ENCODE peak calls at places on chromosomes 4 and X, in five cellular contexts. One of them, this sample, is unnamed.

GRCh38 chrX:20061869-20062254 is 54.8 kb downstream of the MAP7D2 start:
- DNase-seq in colonic mucosa: no peak
- DNase-seq in H9: no peak
- DNase-seq in endodermal cell: no peak
- DNase-seq in AG09309: peak
- DNase-seq in this sample: peak

GRCh38 chr4:109801895-109802319 is at the start of gene CFI:
- DNase-seq in colonic mucosa: no peak
- DNase-seq in H9: no peak
- DNase-seq in endodermal cell: no peak
- DNase-seq in AG09309: peak
- DNase-seq in this sample: peak

GRCh38 chrX:48472225-48472624 is 2.2 kb upstream of the SLC38A5 start:
- DNase-seq in colonic mucosa: no peak
- DNase-seq in H9: no peak
- DNase-seq in endodermal cell: no peak
- DNase-seq in AG09309: no peak
- DNase-seq in this sample: no peak

GRCh38 chr4:122958505-122958904 is 36.1 kb upstream of the NUDT6 start:
- DNase-seq in colonic mucosa: no peak
- DNase-seq in H9: no peak
- DNase-seq in endodermal cell: no peak
- DNase-seq in AG09309: no peak
- DNase-seq in this sample: no peak

GRCh38 chr4:1983846-1984405 is 24.8 kb downstream of the NELFA start:
- DNase-seq in colonic mucosa: no peak
- DNase-seq in H9: no peak
- DNase-seq in endodermal cell: no peak
- DNase-seq in AG09309: no peak
- DNase-seq in this sample: no peak

GRCh38 chr4:116872308-116872707 is 213.1 kb downstream of the TRAM1L1 start:
- DNase-seq in colonic mucosa: no peak
- DNase-seq in H9: no peak
- DNase-seq in endodermal cell: no peak
- DNase-seq in AG09309: no peak
- DNase-seq in this sample: no peak

GRCh38 chr4:184448828-184449227 is 25.5 kb downstream of the IRF2 start:
- DNase-seq in colonic mucosa: no peak
- DNase-seq in H9: no peak
- DNase-seq in endodermal cell: no peak
- DNase-seq in AG09309: peak
- DNase-seq in this sample: no peak

GRCh38 chrX:148049441-148049840 is 68.3 kb downstream of the FMR1NB start:
- DNase-seq in colonic mucosa: no peak
- DNase-seq in H9: no peak
- DNase-seq in endodermal cell: no peak
- DNase-seq in AG09309: no peak
- DNase-seq in this sample: peak

GRCh38 chr4:184473515-184474260 is 662 bp downstream of the IRF2 start:
- DNase-seq in colonic mucosa: peak
- DNase-seq in H9: no peak
- DNase-seq in endodermal cell: peak
- DNase-seq in AG09309: no peak
- DNase-seq in this sample: no peak

GRCh38 chr4:123158576-123158975 is 236.2 kb upstream of the NUDT6 start:
- DNase-seq in colonic mucosa: no peak
- DNase-seq in H9: no peak
- DNase-seq in endodermal cell: no peak
- DNase-seq in AG09309: no peak
- DNase-seq in this sample: no peak

GRCh38 chr4:109441858-109442480 is 8.4 kb downstream of the SEC24B start:
- DNase-seq in colonic mucosa: no peak
- DNase-seq in H9: no peak
- DNase-seq in endodermal cell: no peak
- DNase-seq in AG09309: no peak
- DNase-seq in this sample: no peak

GRCh38 chr4:8905236-8905772 is 33.7 kb upstream of the HMX1 start:
- DNase-seq in colonic mucosa: no peak
- DNase-seq in H9: peak
- DNase-seq in endodermal cell: peak
- DNase-seq in AG09309: no peak
- DNase-seq in this sample: no peak

GRCh38 chrX:135185795-135186443 is 14.7 kb upstream of the CT55 start:
- DNase-seq in colonic mucosa: no peak
- DNase-seq in H9: peak
- DNase-seq in endodermal cell: peak
- DNase-seq in AG09309: peak
- DNase-seq in this sample: peak

DNA sequence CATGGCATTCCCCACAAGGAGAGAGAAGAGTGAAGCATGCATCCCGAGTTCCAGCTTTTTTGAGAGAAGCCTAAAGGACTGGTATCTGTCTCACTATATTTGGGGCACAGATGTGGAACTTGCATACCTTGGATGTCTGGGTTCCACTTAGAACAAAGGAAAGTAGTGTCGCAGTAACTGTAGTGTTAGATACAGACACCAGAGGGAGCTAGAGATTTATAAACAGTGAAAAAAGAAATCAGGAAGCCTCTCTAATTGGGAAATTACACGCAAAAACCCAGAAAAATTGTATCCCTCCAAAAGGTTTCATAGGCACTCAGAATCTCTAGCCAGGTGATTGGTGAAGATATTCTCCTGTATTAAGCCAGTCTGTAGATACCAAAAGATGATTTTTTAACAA is 34.4 kb downstream of the AGTR2 start:
- DNase-seq in colonic mucosa: no peak
- DNase-seq in H9: no peak
- DNase-seq in endodermal cell: no peak
- DNase-seq in AG09309: no peak
- DNase-seq in this sample: no peak
- TF ChIP-seq CTCF in colonic mucosa: peak
- TF ChIP-seq CTCF in H9: peak
- TF ChIP-seq CTCF in endodermal cell: peak
- TF ChIP-seq CTCF in AG09309: peak
- TF ChIP-seq CTCF in this sample: peak

GRCh38 chr4:39638358-39639239 is at the start of gene SMIM14:
- DNase-seq in colonic mucosa: peak
- DNase-seq in H9: peak
- DNase-seq in endodermal cell: peak
- DNase-seq in AG09309: peak
- DNase-seq in this sample: peak

GRCh38 chr4:39637572-39638357 is 900 bp downstream of the SMIM14 start:
- DNase-seq in colonic mucosa: peak
- DNase-seq in H9: peak
- DNase-seq in endodermal cell: peak
- DNase-seq in AG09309: no peak
- DNase-seq in this sample: peak

GRCh38 chr4:39635023-39635422 is 3.6 kb downstream of the SMIM14 start:
- DNase-seq in colonic mucosa: peak
- DNase-seq in H9: peak
- DNase-seq in endodermal cell: peak
- DNase-seq in AG09309: no peak
- DNase-seq in this sample: no peak

GRCh38 chr4:39641451-39641850 is 2.8 kb upstream of the SMIM14 start:
- DNase-seq in colonic mucosa: no peak
- DNase-seq in H9: peak
- DNase-seq in endodermal cell: peak
- DNase-seq in AG09309: no peak
- DNase-seq in this sample: no peak

GRCh38 chr4:39636786-39637185 is 1.9 kb downstream of the SMIM14 start:
- DNase-seq in colonic mucosa: no peak
- DNase-seq in H9: no peak
- DNase-seq in endodermal cell: no peak
- DNase-seq in AG09309: no peak
- DNase-seq in this sample: no peak
- TF ChIP-seq CTCF in colonic mucosa: no peak
- TF ChIP-seq CTCF in H9: no peak
- TF ChIP-seq CTCF in endodermal cell: no peak
- TF ChIP-seq CTCF in AG09309: no peak
- TF ChIP-seq CTCF in this sample: no peak

GRCh38 chrX:102715967-102716366 is 3.7 kb downstream of the GPRASP2 start:
- DNase-seq in colonic mucosa: no peak
- DNase-seq in H9: no peak
- DNase-seq in endodermal cell: no peak
- DNase-seq in AG09309: no peak
- DNase-seq in this sample: no peak

GRCh38 chrX:102711872-102712215 is 404 bp upstream of the GPRASP2 start:
- DNase-seq in colonic mucosa: no peak
- DNase-seq in H9: no peak
- DNase-seq in endodermal cell: peak
- DNase-seq in AG09309: no peak
- DNase-seq in this sample: no peak

GRCh38 chrX:102712216-102712966 is at the start of gene GPRASP2:
- DNase-seq in colonic mucosa: peak
- DNase-seq in H9: peak
- DNase-seq in endodermal cell: peak
- DNase-seq in AG09309: no peak
- DNase-seq in this sample: no peak

GRCh38 chrX:102712967-102713677 is 874 bp downstream of the GPRASP2 start:
- DNase-seq in colonic mucosa: peak
- DNase-seq in H9: peak
- DNase-seq in endodermal cell: peak
- DNase-seq in AG09309: no peak
- DNase-seq in this sample: peak

GRCh38 chrX:102714994-102715393 is 2.7 kb downstream of the GPRASP2 start:
- DNase-seq in colonic mucosa: no peak
- DNase-seq in H9: peak
- DNase-seq in endodermal cell: peak
- DNase-seq in AG09309: no peak
- DNase-seq in this sample: no peak
- TF ChIP-seq CTCF in colonic mucosa: no peak
- TF ChIP-seq CTCF in H9: peak
- TF ChIP-seq CTCF in endodermal cell: peak
- TF ChIP-seq CTCF in AG09309: no peak
- TF ChIP-seq CTCF in this sample: no peak

GRCh38 chr4:186191266-186192067 is at the start of gene CYP4V2:
- DNase-seq in colonic mucosa: peak
- DNase-seq in H9: peak
- DNase-seq in endodermal cell: peak
- DNase-seq in AG09309: peak
- DNase-seq in this sample: no peak
- TF ChIP-seq CTCF in colonic mucosa: peak
- TF ChIP-seq CTCF in H9: peak
- TF ChIP-seq CTCF in endodermal cell: peak
- TF ChIP-seq CTCF in AG09309: no peak
- TF ChIP-seq CTCF in this sample: peak

GRCh38 chr4:174717788-174718187 is 111.3 kb downstream of the GLRA3 start:
- DNase-seq in colonic mucosa: no peak
- DNase-seq in H9: no peak
- DNase-seq in endodermal cell: no peak
- DNase-seq in AG09309: no peak
- DNase-seq in this sample: no peak

GRCh38 chr4:174713181-174713580 is 115.9 kb downstream of the GLRA3 start:
- DNase-seq in colonic mucosa: no peak
- DNase-seq in H9: no peak
- DNase-seq in endodermal cell: no peak
- DNase-seq in AG09309: no peak
- DNase-seq in this sample: no peak

GRCh38 chr4:174716986-174717770 is 111.9 kb downstream of the GLRA3 start:
- DNase-seq in colonic mucosa: no peak
- DNase-seq in H9: no peak
- DNase-seq in endodermal cell: no peak
- DNase-seq in AG09309: no peak
- DNase-seq in this sample: no peak

GRCh38 chr4:174713821-174714220 is 115.2 kb downstream of the GLRA3 start:
- DNase-seq in colonic mucosa: no peak
- DNase-seq in H9: no peak
- DNase-seq in endodermal cell: no peak
- DNase-seq in AG09309: no peak
- DNase-seq in this sample: no peak

DNA sequence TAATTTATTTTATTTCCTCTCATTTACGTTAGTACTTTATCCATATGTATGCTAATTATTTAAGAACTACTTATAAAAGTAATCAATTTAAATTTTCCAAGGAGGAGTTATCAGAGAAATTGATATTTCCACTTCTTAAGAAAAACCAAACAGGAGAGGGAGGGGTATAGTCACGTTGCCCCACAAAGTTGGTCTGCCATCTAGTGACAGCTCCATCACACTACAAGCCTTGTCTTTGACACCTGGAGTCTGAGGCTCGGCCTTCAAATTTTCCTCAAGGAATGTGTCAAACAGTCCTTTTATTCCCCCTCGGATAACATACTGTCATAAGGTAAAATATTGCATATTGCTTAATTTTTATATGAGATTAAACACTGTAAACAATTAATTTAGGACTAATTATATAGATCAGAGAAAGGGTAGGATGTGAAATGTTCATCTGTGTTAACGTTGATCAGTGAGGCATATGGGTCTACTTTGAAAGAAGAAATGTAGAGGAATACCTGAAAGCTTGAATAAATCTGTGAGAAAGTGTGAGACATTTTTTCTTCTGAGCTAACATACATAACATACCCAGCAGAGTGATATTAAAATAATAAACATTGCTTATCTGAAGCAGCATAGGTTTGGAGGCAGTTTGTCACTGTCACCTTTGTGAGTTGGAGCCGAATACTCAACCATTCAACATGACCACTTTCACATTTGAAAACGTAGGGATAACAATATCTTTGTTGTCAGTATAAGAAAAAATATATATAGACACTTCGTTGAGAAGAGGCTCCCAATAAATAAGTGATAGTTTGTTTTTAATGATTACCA is 114.4 kb downstream of the GLRA3 start:
- DNase-seq in colonic mucosa: peak
- DNase-seq in H9: peak
- DNase-seq in endodermal cell: peak
- DNase-seq in AG09309: peak
- DNase-seq in this sample: peak
- TF ChIP-seq CTCF in colonic mucosa: peak
- TF ChIP-seq CTCF in H9: peak
- TF ChIP-seq CTCF in endodermal cell: peak
- TF ChIP-seq CTCF in AG09309: peak
- TF ChIP-seq CTCF in this sample: peak

GRCh38 chr4:7151668-7152227 is 40.6 kb upstream of the SORCS2 start:
- DNase-seq in colonic mucosa: no peak
- DNase-seq in H9: no peak
- DNase-seq in endodermal cell: no peak
- DNase-seq in AG09309: no peak
- DNase-seq in this sample: no peak
- TF ChIP-seq CTCF in colonic mucosa: peak
- TF ChIP-seq CTCF in H9: peak
- TF ChIP-seq CTCF in endodermal cell: no peak
- TF ChIP-seq CTCF in AG09309: peak
- TF ChIP-seq CTCF in this sample: no peak

GRCh38 chr4:178577933-178578332 is 1135.7 kb upstream of the AGA start:
- DNase-seq in colonic mucosa: no peak
- DNase-seq in H9: no peak
- DNase-seq in endodermal cell: peak
- DNase-seq in AG09309: no peak
- DNase-seq in this sample: no peak
- TF ChIP-seq CTCF in colonic mucosa: no peak
- TF ChIP-seq CTCF in H9: peak
- TF ChIP-seq CTCF in endodermal cell: peak
- TF ChIP-seq CTCF in AG09309: no peak
- TF ChIP-seq CTCF in this sample: no peak